ENCODE peak calls at places on chromosomes 1 and 21, in five cellular contexts. S is BE2C; O is tibial nerve; E is small intestine; N is CD8-positive, alpha-beta T cell. B is an unnamed sample.

GRCh38 chr1:233675893-233676292 is 62.0 kb downstream of the KCNK1 start:
- DNase-seq in S (no peak), O (no peak), E (no peak), N (no peak), B (no peak)

GRCh38 chr1:1629430-1630190 is 2.4 kb upstream of the MMP23B start:
- DNase-seq in S (peak; percentile 15), O (no peak), E (peak; percentile 40), N (peak; percentile 77), B (peak; percentile 50)

GRCh38 chr1:170864784-170865538 is 70.4 kb upstream of the MROH9 start:
- DNase-seq in S (no peak), O (peak; percentile 9), E (no peak), N (no peak), B (no peak)

GRCh38 chr1:154320882-154321608 is at the start of gene AQP10:
- DNase-seq in S (peak; percentile 73), O (no peak), E (peak; percentile 97), N (no peak), B (no peak)

GRCh38 chr21:17612565-17613241 is at the start of gene BTG3:
- DNase-seq in S (peak; percentile 85), O (peak; percentile 57), E (peak; percentile 74), N (peak; percentile 82), B (peak; percentile 62)

GRCh38 chr1:219587817-219588561 is 24.9 kb downstream of the ZC3H11B start:
- DNase-seq in S (peak; percentile 42), O (no peak), E (no peak), N (no peak), B (no peak)

GRCh38 chr1:209134001-209134400 is 449.5 kb upstream of the CAMK1G start:
- DNase-seq in S (no peak), O (no peak), E (no peak), N (no peak), B (no peak)

GRCh38 chr1:192801451-192801850 is 7.4 kb upstream of the RGS2 start:
- DNase-seq in S (no peak), O (no peak), E (no peak), N (no peak), B (no peak)

GRCh38 chr1:90347366-90347765 is 352.5 kb downstream of the ZNF326 start:
- DNase-seq in S (no peak), O (no peak), E (peak; percentile 50), N (no peak), B (no peak)

GRCh38 chr1:113003751-113004690 is 48.0 kb upstream of the SLC16A1 start:
- DNase-seq in S (no peak), O (no peak), E (no peak), N (no peak), B (no peak)

GRCh38 chr1:30907641-30908445 is 715 bp downstream of the SDC3 start:
- DNase-seq in S (no peak), O (no peak), E (no peak), N (no peak), B (peak; percentile 48)

GRCh38 chr1:117143172-117143571 is 21.6 kb upstream of the TRIM45 start:
- DNase-seq in S (no peak), O (no peak), E (no peak), N (no peak), B (no peak)

GRCh38 chr21:32726742-32727477 is 903 bp downstream of the SYNJ1 start:
- DNase-seq in S (peak; percentile 49), O (peak; percentile 11), E (peak; percentile 44), N (no peak), B (no peak)

GRCh38 chr1:27010226-27010994 is 2.2 kb downstream of the TENT5B start:
- DNase-seq in S (no peak), O (no peak), E (no peak), N (no peak), B (no peak)

GRCh38 chr21:46172863-46173528 is 11.3 kb downstream of the SPATC1L start:
- DNase-seq in S (no peak), O (no peak), E (no peak), N (no peak), B (peak; percentile 58)

GRCh38 chr1:53114090-53114489 is 28.3 kb downstream of the SLC1A7 start:
- DNase-seq in S (no peak), O (no peak), E (peak; percentile 45), N (no peak), B (no peak)

GRCh38 chr1:53111073-53111556 is 31.3 kb downstream of the SLC1A7 start:
- DNase-seq in S (no peak), O (no peak), E (peak; percentile 97), N (no peak), B (no peak)

GRCh38 chr1:53112271-53112774 is 30.1 kb downstream of the SLC1A7 start:
- DNase-seq in S (no peak), O (no peak), E (peak; percentile 86), N (no peak), B (no peak)

GRCh38 chr1:53111693-53112092 is 30.7 kb downstream of the SLC1A7 start:
- DNase-seq in S (no peak), O (no peak), E (peak; percentile 37), N (no peak), B (no peak)

GRCh38 chr1:53112861-53113260 is 29.6 kb downstream of the SLC1A7 start:
- DNase-seq in S (no peak), O (no peak), E (no peak), N (no peak), B (no peak)
- H3K4me1 ChIP-seq in S (peaks cover 7% of the 10 kb centered on the region), O (peaks cover 19% of the 10 kb centered on the region), E (peaks cover 18% of the 10 kb centered on the region), N (peaks cover 1% of the 10 kb centered on the region), B (peaks cover 6% of the 10 kb centered on the region)

GRCh38 chr1:115127539-115127938 is 38.2 kb upstream of the TSPAN2 start:
- DNase-seq in S (no peak), O (no peak), E (no peak), N (no peak), B (no peak)

GRCh38 chr1:115118596-115118995 is 29.3 kb upstream of the TSPAN2 start:
- DNase-seq in S (no peak), O (no peak), E (no peak), N (no peak), B (no peak)

GRCh38 chr1:115118086-115118485 is 28.8 kb upstream of the TSPAN2 start:
- DNase-seq in S (no peak), O (no peak), E (no peak), N (no peak), B (no peak)

GRCh38 chr1:115121793-115122192 is 32.5 kb upstream of the TSPAN2 start:
- DNase-seq in S (no peak), O (no peak), E (no peak), N (no peak), B (no peak)

GRCh38 chr1:115123116-115123515 is 33.8 kb upstream of the TSPAN2 start:
- DNase-seq in S (no peak), O (no peak), E (no peak), N (no peak), B (no peak)
- H3K4me1 ChIP-seq in S (no peaks in the 10 kb centered on the region), O (no peaks in the 10 kb centered on the region), E (no peaks in the 10 kb centered on the region), N (no peaks in the 10 kb centered on the region), B (no peaks in the 10 kb centered on the region)

GRCh38 chr1:25700124-25700523 is 83.5 kb downstream of the MAN1C1 start:
- DNase-seq in S (no peak), O (peak; percentile 72), E (no peak), N (no peak), B (no peak)
- H3K4me1 ChIP-seq in S (peaks cover 22% of the 10 kb centered on the region), O (peaks cover 38% of the 10 kb centered on the region), E (no peaks in the 10 kb centered on the region), N (peaks cover 38% of the 10 kb centered on the region), B (peaks cover 9% of the 10 kb centered on the region)

DNA sequence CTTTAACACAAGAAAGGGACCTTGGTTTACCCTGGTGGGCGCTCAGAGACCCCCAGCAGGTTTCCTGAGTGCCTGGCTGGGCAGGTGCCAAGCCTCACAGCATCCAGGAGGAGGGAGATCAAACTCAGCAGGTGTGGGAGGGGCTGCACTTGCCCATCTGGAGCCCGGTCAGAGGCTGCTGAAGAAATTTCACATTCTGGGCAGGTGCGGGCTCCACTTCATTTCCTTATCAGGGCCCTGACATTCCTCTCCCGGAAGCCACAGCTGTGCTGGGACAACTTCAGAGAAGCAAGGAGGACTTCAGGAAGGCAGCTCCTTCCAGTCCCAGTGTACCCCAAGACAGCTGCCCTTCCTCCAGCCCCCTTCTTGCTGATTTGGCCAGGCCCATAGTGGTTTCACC is 82.9 kb downstream of the ITPKB start:
- DNase-seq in S (no peak), O (no peak), E (peak; percentile 65), N (no peak), B (no peak)
- H3K4me1 ChIP-seq in S (peaks cover 22% of the 10 kb centered on the region), O (peaks cover 82% of the 10 kb centered on the region), E (no peaks in the 10 kb centered on the region), N (no peaks in the 10 kb centered on the region), B (peaks cover 16% of the 10 kb centered on the region)

GRCh38 chr1:155884028-155884950 is 24.9 kb downstream of the SYT11 start:
- DNase-seq in S (no peak), O (no peak), E (peak; percentile 75), N (no peak), B (no peak)
- H3K4me1 ChIP-seq in S (no peaks in the 10 kb centered on the region), O (no peaks in the 10 kb centered on the region), E (no peaks in the 10 kb centered on the region), N (no peaks in the 10 kb centered on the region), B (no peaks in the 10 kb centered on the region)

DNA sequence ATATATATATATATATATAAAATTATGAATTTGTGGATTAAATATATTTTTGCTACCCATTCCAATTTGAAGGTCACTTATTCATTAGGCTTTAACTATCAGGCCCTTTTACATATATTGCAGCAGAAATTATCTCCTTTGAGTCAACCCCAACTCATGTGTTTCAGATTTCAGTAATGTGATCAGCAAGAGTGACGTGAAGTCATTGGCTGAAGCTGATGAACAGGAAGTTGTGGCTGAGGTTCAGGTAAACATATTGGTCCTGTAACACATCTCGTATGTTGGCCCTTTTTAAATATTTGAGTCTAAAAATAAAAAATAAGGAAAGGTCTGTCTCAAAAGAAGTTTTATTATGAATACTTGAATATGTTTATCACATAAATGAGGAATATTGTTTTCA is 8.5 kb downstream of the VPS45 start:
- DNase-seq in S (no peak), O (no peak), E (peak; percentile 28), N (no peak), B (no peak)
- H3K4me1 ChIP-seq in S (no peaks in the 10 kb centered on the region), O (no peaks in the 10 kb centered on the region), E (no peaks in the 10 kb centered on the region), N (no peaks in the 10 kb centered on the region), B (no peaks in the 10 kb centered on the region)

B was measured in RWPE2.